ENCODE peak calls at places on chromosomes 7 and 10, in eight cellular contexts. One of them, this sample, is unnamed.

GRCh38 chr7:16098585-16099179 is 322.7 kb downstream of the CRPPA start:
- DNase-seq in NB4: peak
- DNase-seq in transverse colon: no peak
- DNase-seq in tibial nerve: peak
- DNase-seq in A549: peak
- DNase-seq in testis: no peak
- DNase-seq in uterus: no peak
- DNase-seq in heart left ventricle: no peak
- DNase-seq in this sample: peak

GRCh38 chr7:136865236-136865635 is 3.2 kb upstream of the CHRM2 start:
- DNase-seq in heart left ventricle: no peak
- DNase-seq in tibial nerve: no peak
- DNase-seq in uterus: no peak
- DNase-seq in A549: no peak
- DNase-seq in testis: no peak
- DNase-seq in NB4: no peak
- DNase-seq in transverse colon: no peak
- DNase-seq in this sample: no peak

GRCh38 chr10:75683158-75683557 is 251.7 kb downstream of the LRMDA start:
- DNase-seq in testis: no peak
- DNase-seq in NB4: no peak
- DNase-seq in heart left ventricle: no peak
- DNase-seq in transverse colon: peak
- DNase-seq in uterus: no peak
- DNase-seq in A549: no peak
- DNase-seq in tibial nerve: no peak
- DNase-seq in this sample: no peak

GRCh38 chr7:82098410-82098809 is 328.6 kb upstream of the HGF start:
- DNase-seq in tibial nerve: no peak
- DNase-seq in A549: no peak
- DNase-seq in uterus: no peak
- DNase-seq in transverse colon: no peak
- DNase-seq in heart left ventricle: no peak
- DNase-seq in NB4: peak
- DNase-seq in testis: no peak
- DNase-seq in this sample: no peak

GRCh38 chr7:90788057-90788456 is 191.9 kb downstream of the CDK14 start:
- DNase-seq in A549: no peak
- DNase-seq in testis: peak
- DNase-seq in heart left ventricle: peak
- DNase-seq in uterus: no peak
- DNase-seq in transverse colon: no peak
- DNase-seq in tibial nerve: no peak
- DNase-seq in NB4: no peak
- DNase-seq in this sample: no peak

GRCh38 chr7:111140091-111140870 is 49.4 kb downstream of the LRRN3 start:
- DNase-seq in NB4: no peak
- DNase-seq in heart left ventricle: no peak
- DNase-seq in uterus: no peak
- DNase-seq in testis: no peak
- DNase-seq in A549: no peak
- DNase-seq in transverse colon: no peak
- DNase-seq in tibial nerve: no peak
- DNase-seq in this sample: no peak

GRCh38 chr10:84352251-84352842 is 24.0 kb downstream of the CCSER2 start:
- DNase-seq in heart left ventricle: peak
- DNase-seq in uterus: no peak
- DNase-seq in tibial nerve: peak
- DNase-seq in transverse colon: peak
- DNase-seq in NB4: peak
- DNase-seq in testis: peak
- DNase-seq in A549: peak
- DNase-seq in this sample: peak

GRCh38 chr10:89389254-89389653 is 3.2 kb upstream of the IFIT1 start:
- DNase-seq in tibial nerve: no peak
- DNase-seq in testis: no peak
- DNase-seq in transverse colon: no peak
- DNase-seq in heart left ventricle: no peak
- DNase-seq in NB4: peak
- DNase-seq in A549: peak
- DNase-seq in uterus: no peak
- DNase-seq in this sample: peak

GRCh38 chr10:31526681-31527080 is 207.7 kb downstream of the ZEB1 start:
- DNase-seq in A549: no peak
- DNase-seq in NB4: peak
- DNase-seq in testis: no peak
- DNase-seq in uterus: no peak
- DNase-seq in tibial nerve: no peak
- DNase-seq in heart left ventricle: no peak
- DNase-seq in transverse colon: no peak
- DNase-seq in this sample: no peak

GRCh38 chr7:115357213-115357999 is 435.5 kb downstream of the MDFIC start:
- DNase-seq in transverse colon: no peak
- DNase-seq in testis: no peak
- DNase-seq in NB4: no peak
- DNase-seq in uterus: no peak
- DNase-seq in tibial nerve: no peak
- DNase-seq in A549: no peak
- DNase-seq in heart left ventricle: no peak
- DNase-seq in this sample: no peak

GRCh38 chr7:24851791-24852190 is 94.5 kb upstream of the GSDME start:
- DNase-seq in NB4: peak
- DNase-seq in testis: no peak
- DNase-seq in A549: no peak
- DNase-seq in transverse colon: no peak
- DNase-seq in tibial nerve: no peak
- DNase-seq in uterus: no peak
- DNase-seq in heart left ventricle: no peak
- DNase-seq in this sample: no peak

GRCh38 chr7:44257618-44258422 is 57.0 kb downstream of the YKT6 start:
- DNase-seq in A549: peak
- DNase-seq in NB4: peak
- DNase-seq in testis: peak
- DNase-seq in tibial nerve: peak
- DNase-seq in uterus: peak
- DNase-seq in heart left ventricle: peak
- DNase-seq in transverse colon: peak
- DNase-seq in this sample: peak

GRCh38 chr7:1232623-1233327 is at the start of gene UNCX:
- DNase-seq in uterus: no peak
- DNase-seq in A549: no peak
- DNase-seq in testis: no peak
- DNase-seq in NB4: peak
- DNase-seq in transverse colon: no peak
- DNase-seq in heart left ventricle: no peak
- DNase-seq in tibial nerve: no peak
- DNase-seq in this sample: no peak

GRCh38 chr7:1935176-1936005 is 265.3 kb downstream of the ELFN1 start:
- DNase-seq in tibial nerve: no peak
- DNase-seq in transverse colon: no peak
- DNase-seq in heart left ventricle: no peak
- DNase-seq in NB4: no peak
- DNase-seq in uterus: no peak
- DNase-seq in testis: no peak
- DNase-seq in A549: no peak
- DNase-seq in this sample: no peak

GRCh38 chr7:134613623-134614347 is 32.9 kb upstream of the BPGM start:
- DNase-seq in transverse colon: no peak
- DNase-seq in heart left ventricle: no peak
- DNase-seq in testis: peak
- DNase-seq in A549: peak
- DNase-seq in NB4: peak
- DNase-seq in tibial nerve: peak
- DNase-seq in uterus: no peak
- DNase-seq in this sample: no peak

GRCh38 chr7:84372155-84372621 is 177.6 kb upstream of the SEMA3A start:
- DNase-seq in testis: no peak
- DNase-seq in A549: no peak
- DNase-seq in heart left ventricle: no peak
- DNase-seq in NB4: no peak
- DNase-seq in transverse colon: no peak
- DNase-seq in uterus: no peak
- DNase-seq in tibial nerve: no peak
- DNase-seq in this sample: no peak

GRCh38 chr10:114245128-114245791 is 6.2 kb downstream of the VWA2 start:
- DNase-seq in transverse colon: no peak
- DNase-seq in testis: no peak
- DNase-seq in uterus: no peak
- DNase-seq in A549: no peak
- DNase-seq in NB4: no peak
- DNase-seq in heart left ventricle: no peak
- DNase-seq in tibial nerve: no peak
- DNase-seq in this sample: no peak

GRCh38 chr10:95421782-95422181 is 131.0 kb upstream of the PDLIM1 start:
- DNase-seq in NB4: no peak
- DNase-seq in A549: no peak
- DNase-seq in transverse colon: no peak
- DNase-seq in testis: no peak
- DNase-seq in heart left ventricle: no peak
- DNase-seq in uterus: no peak
- DNase-seq in tibial nerve: no peak
- DNase-seq in this sample: no peak

GRCh38 chr7:77680266-77680665 is 16.0 kb upstream of the RSBN1L start:
- DNase-seq in heart left ventricle: no peak
- DNase-seq in A549: no peak
- DNase-seq in transverse colon: no peak
- DNase-seq in testis: no peak
- DNase-seq in NB4: no peak
- DNase-seq in tibial nerve: no peak
- DNase-seq in uterus: no peak
- DNase-seq in this sample: no peak

GRCh38 chr10:127527320-127527719 is 21.8 kb upstream of the NPS start:
- DNase-seq in NB4: no peak
- DNase-seq in tibial nerve: no peak
- DNase-seq in testis: no peak
- DNase-seq in transverse colon: no peak
- DNase-seq in A549: no peak
- DNase-seq in uterus: no peak
- DNase-seq in heart left ventricle: no peak
- DNase-seq in this sample: no peak

GRCh38 chr10:113038985-113039384 is 88.9 kb downstream of the TCF7L2 start:
- DNase-seq in NB4: no peak
- DNase-seq in transverse colon: no peak
- DNase-seq in A549: no peak
- DNase-seq in heart left ventricle: no peak
- DNase-seq in testis: no peak
- DNase-seq in tibial nerve: no peak
- DNase-seq in uterus: no peak
- DNase-seq in this sample: no peak

GRCh38 chr7:150897502-150898474 is 45.5 kb downstream of the AOC1 start:
- DNase-seq in tibial nerve: no peak
- DNase-seq in NB4: peak
- DNase-seq in uterus: no peak
- DNase-seq in A549: no peak
- DNase-seq in heart left ventricle: no peak
- DNase-seq in testis: no peak
- DNase-seq in transverse colon: peak
- DNase-seq in this sample: no peak

GRCh38 chr7:131638641-131639430 is 82.4 kb upstream of the PODXL start:
- DNase-seq in A549: no peak
- DNase-seq in transverse colon: no peak
- DNase-seq in testis: no peak
- DNase-seq in tibial nerve: no peak
- DNase-seq in heart left ventricle: no peak
- DNase-seq in NB4: no peak
- DNase-seq in uterus: no peak
- DNase-seq in this sample: no peak

GRCh38 chr7:100682228-100682741 is 8.7 kb downstream of the GNB2 start:
- DNase-seq in NB4: peak
- DNase-seq in transverse colon: peak
- DNase-seq in tibial nerve: no peak
- DNase-seq in uterus: no peak
- DNase-seq in testis: no peak
- DNase-seq in heart left ventricle: no peak
- DNase-seq in A549: no peak
- DNase-seq in this sample: no peak
- TF ChIP-seq POLR2A in NB4: no peak
- TF ChIP-seq POLR2A in transverse colon: no peak
- TF ChIP-seq POLR2A in tibial nerve: no peak
- TF ChIP-seq POLR2A in uterus: no peak
- TF ChIP-seq POLR2A in testis: no peak
- TF ChIP-seq POLR2A in heart left ventricle: no peak
- TF ChIP-seq POLR2A in A549: no peak
- TF ChIP-seq POLR2A in this sample: no peak

GRCh38 chr7:139681812-139682135 is 96.0 kb downstream of the HIPK2 start:
- DNase-seq in tibial nerve: no peak
- DNase-seq in A549: no peak
- DNase-seq in testis: no peak
- DNase-seq in uterus: no peak
- DNase-seq in heart left ventricle: no peak
- DNase-seq in transverse colon: no peak
- DNase-seq in NB4: no peak
- DNase-seq in this sample: no peak
- TF ChIP-seq POLR2A in tibial nerve: no peak
- TF ChIP-seq POLR2A in A549: no peak
- TF ChIP-seq POLR2A in testis: no peak
- TF ChIP-seq POLR2A in uterus: no peak
- TF ChIP-seq POLR2A in heart left ventricle: no peak
- TF ChIP-seq POLR2A in transverse colon: no peak
- TF ChIP-seq POLR2A in NB4: no peak
- TF ChIP-seq POLR2A in this sample: no peak

GRCh38 chr7:22445140-22445722 is 54.8 kb downstream of the STEAP1B start:
- DNase-seq in uterus: peak
- DNase-seq in A549: no peak
- DNase-seq in tibial nerve: peak
- DNase-seq in heart left ventricle: peak
- DNase-seq in NB4: no peak
- DNase-seq in testis: peak
- DNase-seq in transverse colon: peak
- DNase-seq in this sample: no peak
- TF ChIP-seq POLR2A in uterus: no peak
- TF ChIP-seq POLR2A in A549: no peak
- TF ChIP-seq POLR2A in tibial nerve: no peak
- TF ChIP-seq POLR2A in heart left ventricle: no peak
- TF ChIP-seq POLR2A in NB4: no peak
- TF ChIP-seq POLR2A in testis: no peak
- TF ChIP-seq POLR2A in transverse colon: no peak
- TF ChIP-seq POLR2A in this sample: no peak

DNA sequence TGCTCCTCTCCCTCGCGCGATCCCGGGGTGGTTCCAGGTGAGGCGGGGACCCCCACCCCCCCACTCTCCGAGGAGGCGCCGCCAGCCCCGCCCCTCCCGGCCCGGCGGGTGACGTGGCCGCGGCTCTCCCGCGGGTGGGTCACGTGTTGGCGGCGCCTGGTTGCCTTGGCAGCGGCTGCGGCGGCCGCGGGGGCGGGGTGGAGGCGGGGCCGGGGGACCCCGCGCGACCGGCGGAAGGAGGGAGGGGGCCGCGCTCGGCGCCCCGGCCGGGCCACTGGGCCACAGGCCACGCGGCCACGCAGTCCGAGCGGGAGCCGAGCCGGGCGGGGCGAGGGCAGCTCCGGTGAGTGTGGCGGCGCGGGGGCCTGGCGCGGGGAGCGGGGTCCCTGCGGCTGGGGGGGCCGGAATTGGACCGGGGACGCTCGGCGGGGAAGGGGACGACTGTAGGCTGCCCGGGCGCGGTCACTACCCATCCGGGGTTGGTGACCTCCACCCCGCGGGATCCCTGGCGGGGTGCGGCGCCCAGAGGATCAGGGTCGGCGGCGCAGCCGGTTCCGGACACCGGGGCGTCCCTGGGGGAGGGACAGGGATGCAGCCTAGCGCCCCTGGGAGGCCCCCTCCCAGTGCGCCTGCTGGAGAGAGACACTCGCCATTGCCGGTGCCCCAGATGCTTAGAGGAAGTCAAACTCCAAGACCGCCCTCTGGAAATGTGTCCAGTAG is at the start of gene ORAI2:
- DNase-seq in NB4: peak
- DNase-seq in transverse colon: peak
- DNase-seq in uterus: peak
- DNase-seq in A549: peak
- DNase-seq in heart left ventricle: peak
- DNase-seq in testis: peak
- DNase-seq in tibial nerve: peak
- DNase-seq in this sample: peak
- TF ChIP-seq POLR2A in NB4: peak
- TF ChIP-seq POLR2A in transverse colon: no peak
- TF ChIP-seq POLR2A in uterus: peak
- TF ChIP-seq POLR2A in A549: peak
- TF ChIP-seq POLR2A in heart left ventricle: no peak
- TF ChIP-seq POLR2A in testis: no peak
- TF ChIP-seq POLR2A in tibial nerve: no peak
- TF ChIP-seq POLR2A in this sample: peak

This sample was measured in erythroblast.